ENCODE peak calls at places on chromosomes 12 and 14, in ten cellular contexts. K, M, G, S, D, R, L, B, V and A are unnamed samples.

GRCh38 chr12:15717940-15718567 is 71.1 kb downstream of the EPS8 start:
- DNase-seq in K (no peak), M (no peak), G (no peak), S (no peak), D (no peak), R (no peak), L (no peak), B (no peak), V (no peak), A (no peak)

GRCh38 chr12:131066207-131066885 is 112.6 kb downstream of the ADGRD1 start:
- DNase-seq in K (no peak), M (no peak), G (no peak), S (no peak), D (no peak), R (no peak), L (no peak), B (no peak), V (no peak), A (no peak)

GRCh38 chr12:102562836-102563425 is 82.6 kb upstream of the IGF1 start:
- DNase-seq in K (no peak), M (no peak), G (no peak), S (no peak), D (no peak), R (no peak), L (no peak), B (peak), V (no peak), A (no peak)

GRCh38 chr14:31945074-31945613 is 132.0 kb upstream of the ARHGAP5 start:
- DNase-seq in K (no peak), M (no peak), G (no peak), S (peak), D (no peak), R (no peak), L (peak), B (no peak), V (no peak), A (no peak)

GRCh38 chr12:32365473-32366064 is 33.8 kb upstream of the FGD4 start:
- DNase-seq in K (peak), M (peak), G (peak), S (peak), D (peak), R (peak), L (peak), B (peak), V (peak), A (peak)

GRCh38 chr12:67388331-67389163 is 119.4 kb downstream of the CAND1 start:
- DNase-seq in K (no peak), M (no peak), G (no peak), S (no peak), D (no peak), R (no peak), L (no peak), B (no peak), V (no peak), A (no peak)

GRCh38 chr12:105461276-105461975 is 130.9 kb downstream of the C12orf75 start:
- DNase-seq in K (no peak), M (no peak), G (no peak), S (no peak), D (no peak), R (no peak), L (no peak), B (peak), V (peak), A (no peak)

GRCh38 chr12:17609152-17609551 is 480.8 kb downstream of the RERGL start:
- DNase-seq in K (no peak), M (no peak), G (no peak), S (no peak), D (no peak), R (no peak), L (no peak), B (peak), V (no peak), A (no peak)

GRCh38 chr12:122726056-122726558 is 4.5 kb downstream of the HCAR1 start:
- DNase-seq in K (no peak), M (peak), G (no peak), S (no peak), D (peak), R (no peak), L (peak), B (peak), V (no peak), A (no peak)

GRCh38 chr12:27319848-27320247 is 12.8 kb upstream of the BMAL2 start:
- DNase-seq in K (no peak), M (no peak), G (no peak), S (no peak), D (peak), R (no peak), L (no peak), B (no peak), V (no peak), A (no peak)

GRCh38 chr14:89957791-89958190 is 2.1 kb downstream of the TDP1 start:
- DNase-seq in K (no peak), M (no peak), G (no peak), S (no peak), D (no peak), R (no peak), L (no peak), B (peak), V (no peak), A (no peak)

GRCh38 chr14:89755816-89756215 is 198.7 kb downstream of the EFCAB11 start:
- DNase-seq in K (no peak), M (no peak), G (no peak), S (no peak), D (no peak), R (no peak), L (no peak), B (no peak), V (no peak), A (no peak)

GRCh38 chr14:31781578-31781977 is 220.4 kb downstream of the NUBPL start:
- DNase-seq in K (no peak), M (no peak), G (no peak), S (no peak), D (no peak), R (no peak), L (no peak), B (peak), V (peak), A (no peak)

GRCh38 chr12:56261503-56262230 is 3.5 kb upstream of the ANKRD52 start:
- DNase-seq in K (no peak), M (peak), G (no peak), S (no peak), D (peak), R (no peak), L (no peak), B (peak), V (peak), A (peak)

GRCh38 chr12:78060186-78060585 is 229.5 kb downstream of the NAV3 start:
- DNase-seq in K (no peak), M (peak), G (no peak), S (no peak), D (peak), R (no peak), L (no peak), B (no peak), V (peak), A (peak)

GRCh38 chr12:82479511-82479910 is 121.2 kb downstream of the METTL25 start:
- DNase-seq in K (no peak), M (peak), G (no peak), S (no peak), D (peak), R (no peak), L (no peak), B (no peak), V (peak), A (no peak)

GRCh38 chr12:93913845-93914244 is 234.5 kb upstream of the PLXNC1 start:
- DNase-seq in K (no peak), M (peak), G (no peak), S (no peak), D (peak), R (no peak), L (no peak), B (peak), V (peak), A (peak)

GRCh38 chr14:57502581-57503254 is 9.1 kb upstream of the CCDC198 start:
- DNase-seq in K (no peak), M (peak), G (no peak), S (no peak), D (no peak), R (no peak), L (no peak), B (no peak), V (no peak), A (no peak)

GRCh38 chr14:75607842-75608640 is 29.6 kb downstream of the FLVCR2 start:
- DNase-seq in K (no peak), M (no peak), G (no peak), S (no peak), D (no peak), R (no peak), L (no peak), B (no peak), V (no peak), A (no peak)

GRCh38 chr14:77674931-77675330 is 32.9 kb downstream of the ALKBH1 start:
- DNase-seq in K (no peak), M (no peak), G (no peak), S (no peak), D (no peak), R (no peak), L (no peak), B (no peak), V (no peak), A (no peak)

GRCh38 chr14:52703225-52703624 is 3.8 kb upstream of the PSMC6 start:
- DNase-seq in K (no peak), M (peak), G (no peak), S (no peak), D (peak), R (no peak), L (no peak), B (no peak), V (peak), A (peak)

GRCh38 chr14:38065101-38065762 is 142.5 kb upstream of the SSTR1 start:
- DNase-seq in K (peak), M (no peak), G (peak), S (no peak), D (no peak), R (no peak), L (peak), B (peak), V (no peak), A (no peak)

GRCh38 chr12:111033281-111034147 is 113.1 kb upstream of the MYL2 start:
- DNase-seq in K (no peak), M (no peak), G (no peak), S (no peak), D (no peak), R (peak), L (no peak), B (no peak), V (no peak), A (no peak)

GRCh38 chr14:69637503-69638030 is 26.2 kb downstream of the SUSD6 start:
- DNase-seq in K (no peak), M (no peak), G (no peak), S (no peak), D (no peak), R (no peak), L (no peak), B (no peak), V (no peak), A (no peak)

GRCh38 chr12:57096099-57096572 is 7.2 kb downstream of the NAB2 start:
- DNase-seq in K (no peak), M (peak), G (no peak), S (no peak), D (peak), R (no peak), L (no peak), B (peak), V (no peak), A (no peak)

GRCh38 chr14:30195946-30196345 is 268.3 kb upstream of the PRKD1 start:
- DNase-seq in K (no peak), M (peak), G (no peak), S (no peak), D (no peak), R (no peak), L (no peak), B (peak), V (peak), A (no peak)

GRCh38 chr12:131636940-131637750 is 73.7 kb upstream of the SFSWAP start:
- DNase-seq in K (no peak), M (no peak), G (no peak), S (no peak), D (no peak), R (no peak), L (no peak), B (no peak), V (no peak), A (no peak)

GRCh38 chr12:4118017-4118510 is 155.5 kb upstream of the CCND2 start:
- DNase-seq in K (no peak), M (peak), G (no peak), S (peak), D (peak), R (no peak), L (peak), B (peak), V (peak), A (peak)

GRCh38 chr12:90619943-90620342 is 335.0 kb downstream of the CCER1 start:
- DNase-seq in K (no peak), M (no peak), G (no peak), S (no peak), D (no peak), R (no peak), L (no peak), B (no peak), V (no peak), A (no peak)

GRCh38 chr12:120887253-120888043 is 16.7 kb downstream of the SPPL3 start:
- DNase-seq in K (no peak), M (no peak), G (peak), S (no peak), D (no peak), R (no peak), L (peak), B (no peak), V (no peak), A (no peak)

GRCh38 chr14:75492832-75493579 is 29.3 kb upstream of the BATF start:
- DNase-seq in K (no peak), M (no peak), G (no peak), S (no peak), D (no peak), R (no peak), L (no peak), B (no peak), V (no peak), A (no peak)

GRCh38 chr14:37988472-37988871 is 219.2 kb upstream of the SSTR1 start:
- DNase-seq in K (no peak), M (peak), G (no peak), S (no peak), D (peak), R (no peak), L (no peak), B (no peak), V (peak), A (no peak)

GRCh38 chr14:104954746-104955395 is 23.3 kb downstream of the AHNAK2 start:
- DNase-seq in K (no peak), M (no peak), G (no peak), S (no peak), D (no peak), R (no peak), L (no peak), B (no peak), V (no peak), A (no peak)

GRCh38 chr14:83816755-83817154 is 1713.2 kb upstream of the FLRT2 start:
- DNase-seq in K (no peak), M (peak), G (no peak), S (no peak), D (peak), R (no peak), L (no peak), B (peak), V (no peak), A (peak)

GRCh38 chr12:90261283-90261682 is 552.6 kb upstream of the ATP2B1 start:
- DNase-seq in K (no peak), M (no peak), G (no peak), S (no peak), D (no peak), R (no peak), L (no peak), B (no peak), V (no peak), A (peak)

GRCh38 chr14:23148596-23149249 is 29.7 kb upstream of the CEBPE start:
- DNase-seq in K (no peak), M (peak), G (no peak), S (no peak), D (peak), R (no peak), L (no peak), B (no peak), V (no peak), A (peak)